ENCODE peak calls at places on chromosomes 1 and 21, in eight cellular contexts. A, N, B, C, I, P, Z and M are unnamed samples.

GRCh38 chr21:44763451-44764318 is 37.9 kb downstream of the UBE2G2 start:
- DNase-seq in A (no peak), N (no peak), B (no peak), C (no peak), I (no peak), P (no peak), Z (peak), M (no peak)

GRCh38 chr1:172894345-172895049 is 156.2 kb downstream of the TNFSF18 start:
- DNase-seq in A (no peak), N (no peak), B (no peak), C (no peak), I (no peak), P (no peak), Z (no peak), M (no peak)

GRCh38 chr1:89472253-89472652 is 52.4 kb upstream of the LRRC8B start:
- DNase-seq in A (no peak), N (no peak), B (no peak), C (no peak), I (no peak), P (no peak), Z (no peak), M (no peak)

GRCh38 chr1:30342535-30343141 is 380.7 kb downstream of the MATN1 start:
- DNase-seq in A (no peak), N (no peak), B (no peak), C (no peak), I (no peak), P (no peak), Z (no peak), M (no peak)

GRCh38 chr1:155173478-155174333 is at the start of gene TRIM46:
- DNase-seq in A (no peak), N (peak), B (peak), C (peak), I (peak), P (peak), Z (peak), M (peak)

GRCh38 chr1:7325254-7325653 is 445.8 kb upstream of the VAMP3 start:
- DNase-seq in A (no peak), N (no peak), B (no peak), C (no peak), I (peak), P (no peak), Z (no peak), M (no peak)

GRCh38 chr1:119948342-119949214 is 52.3 kb upstream of the ADAM30 start:
- DNase-seq in A (peak), N (peak), B (peak), C (no peak), I (peak), P (peak), Z (peak), M (peak)

GRCh38 chr21:46183910-46184624 is at the start of gene SPATC1L:
- DNase-seq in A (peak), N (no peak), B (peak), C (peak), I (peak), P (no peak), Z (peak), M (peak)

GRCh38 chr1:87044840-87045239 is 130.4 kb downstream of the HS2ST1 start:
- DNase-seq in A (no peak), N (no peak), B (peak), C (no peak), I (no peak), P (peak), Z (no peak), M (no peak)

GRCh38 chr1:13797397-13797796 is 97.4 kb downstream of the PRDM2 start:
- DNase-seq in A (no peak), N (no peak), B (no peak), C (no peak), I (no peak), P (no peak), Z (no peak), M (no peak)

GRCh38 chr1:161096015-161096414 is 2.1 kb upstream of the KLHDC9 start:
- DNase-seq in A (no peak), N (no peak), B (no peak), C (no peak), I (no peak), P (no peak), Z (no peak), M (no peak)

GRCh38 chr1:67755619-67756018 is 70.6 kb downstream of the GADD45A start:
- DNase-seq in A (no peak), N (no peak), B (no peak), C (no peak), I (no peak), P (no peak), Z (no peak), M (no peak)

GRCh38 chr1:21337010-21337437 is 46.8 kb upstream of the ECE1 start:
- DNase-seq in A (no peak), N (no peak), B (no peak), C (no peak), I (no peak), P (no peak), Z (no peak), M (no peak)